ENCODE peak calls at places on chromosomes 4 and X, in four cellular contexts. Y is head of caudate nucleus, O is germinal center, Z is ureter. V is an unnamed sample.

GRCh38 chrX:69155786-69156520 is 9.3 kb downstream of the PJA1 start:
- DNase-seq in O (no peak), Y (no peak), Z (peak), V (no peak)

GRCh38 chr4:157204634-157205244 is 15.8 kb upstream of the GRIA2 start:
- DNase-seq in Y (no peak), Z (no peak), O (no peak), V (no peak)

GRCh38 chr4:150315175-150315574 is 236.9 kb downstream of the DCLK2 start:
- DNase-seq in Z (no peak), Y (no peak), O (no peak), V (no peak)

GRCh38 chr4:118335774-118336173 is 17.0 kb downstream of the PRSS12 start:
- DNase-seq in O (no peak), Z (no peak), Y (no peak), V (no peak)

GRCh38 chr4:93451954-93452353 is 376.6 kb upstream of the ATOH1 start:
- DNase-seq in Y (no peak), O (no peak), Z (no peak), V (no peak)

GRCh38 chrX:37711991-37712390 is 26.4 kb downstream of the XK start:
- DNase-seq in Y (no peak), Z (no peak), O (no peak), V (no peak)

GRCh38 chr4:90207887-90208454 is 80.8 kb downstream of the CCSER1 start:
- DNase-seq in O (no peak), Z (no peak), Y (no peak), V (no peak)

GRCh38 chrX:9153299-9153698 is 119.4 kb upstream of the FAM9B start:
- DNase-seq in Z (no peak), O (no peak), Y (no peak), V (no peak)

GRCh38 chrX:111492085-111492484 is 19.4 kb upstream of the SERTM2 start:
- DNase-seq in Z (no peak), Y (no peak), O (no peak), V (no peak)

GRCh38 chr4:76087007-76087769 is 12.7 kb downstream of the ART3 start:
- DNase-seq in Z (peak), Y (peak), O (no peak), V (peak)

GRCh38 chr4:120821986-120822385 is 100.5 kb downstream of the PRDM5 start:
- DNase-seq in O (no peak), Z (no peak), Y (no peak), V (no peak)

GRCh38 chr4:33381806-33382205 is 2661.6 kb downstream of the PCDH7 start:
- DNase-seq in Y (no peak), O (no peak), Z (no peak), V (no peak)

GRCh38 chr4:149344436-149344835 is 471.2 kb downstream of the IQCM start:
- DNase-seq in Y (no peak), O (no peak), Z (no peak), V (no peak)

GRCh38 chrX:73977542-73978169 is 326.3 kb upstream of the ZCCHC13 start:
- DNase-seq in Z (no peak), Y (no peak), O (no peak), V (no peak)

GRCh38 chr4:3709846-3710441 is 56.2 kb upstream of the ADRA2C start:
- DNase-seq in Z (no peak), O (no peak), Y (no peak), V (no peak)

GRCh38 chr4:184096561-184097239 is 121.0 kb downstream of the ENPP6 start:
- DNase-seq in O (no peak), Y (no peak), Z (no peak), V (no peak)

GRCh38 chrX:31331928-31332327 is 260.1 kb upstream of the FTHL17 start:
- DNase-seq in Z (no peak), O (no peak), Y (no peak), V (no peak)

GRCh38 chr4:15006416-15007024 is 4.2 kb downstream of the CPEB2 start:
- DNase-seq in O (peak), Z (no peak), Y (no peak), V (no peak)

GRCh38 chr4:4985844-4986243 is 33.4 kb downstream of the CYTL1 start:
- DNase-seq in Z (no peak), O (no peak), Y (no peak), V (no peak)

GRCh38 chr4:145840162-145840768 is 98.4 kb downstream of the ZNF827 start:
- DNase-seq in O (peak), Y (no peak), Z (no peak), V (no peak)

GRCh38 chr4:152245706-152246105 is 290.2 kb downstream of the FBXW7 start:
- DNase-seq in Y (no peak), Z (no peak), O (no peak), V (no peak)

V was measured in HL-60.